ENCODE peak calls at places on chromosome 2, in five cellular contexts. U is IMR-90, W is GM23248, B is fibroblast of lung, Q is colonic mucosa. X is an unnamed sample.

GRCh38 chr2:63846487-63846886 is 4.8 kb downstream of the UGP2 start:
- DNase-seq in U (no peak), W (no peak), B (no peak), Q (no peak), X (peak; percentile 10)

GRCh38 chr2:11697103-11697871 is 27.3 kb upstream of the NTSR2 start:
- DNase-seq in U (peak; percentile 71), W (peak; percentile 87), B (peak; percentile 79), Q (no peak), X (peak; percentile 45)

GRCh38 chr2:25339791-25340339 is 1.9 kb downstream of the DNMT3A start:
- DNase-seq in U (no peak), W (no peak), B (no peak), Q (peak; percentile 68), X (no peak)

GRCh38 chr2:80001704-80002103 is 302.8 kb downstream of the LRRTM1 start:
- DNase-seq in U (peak; percentile 75), W (peak; percentile 59), B (peak; percentile 64), Q (no peak), X (no peak)

GRCh38 chr2:218186355-218186766 is 19.6 kb upstream of the CXCR1 start:
- DNase-seq in U (peak; percentile 72), W (peak; percentile 83), B (peak; percentile 60), Q (peak; percentile 83), X (peak; percentile 72)

GRCh38 chr2:240013343-240013742 is 11.8 kb downstream of the NDUFA10 start:
- DNase-seq in U (peak; percentile 25), W (peak; percentile 38), B (peak; percentile 6), Q (no peak), X (peak; percentile 38)

GRCh38 chr2:197804758-197805597 is 585 bp downstream of the PLCL1 start:
- DNase-seq in U (peak; percentile 6), W (peak; percentile 64), B (peak; percentile 4), Q (peak; percentile 29), X (peak; percentile 22)

GRCh38 chr2:186426153-186427016 is 59.7 kb upstream of the ZC3H15 start:
- DNase-seq in U (no peak), W (no peak), B (peak; percentile 1), Q (no peak), X (no peak)

GRCh38 chr2:216206821-216207220 is 97.7 kb downstream of the XRCC5 start:
- DNase-seq in U (no peak), W (no peak), B (no peak), Q (no peak), X (no peak)

GRCh38 chr2:102126660-102127059 is 15.9 kb upstream of the IL1R1 start:
- DNase-seq in U (peak; percentile 56), W (peak; percentile 64), B (peak; percentile 78), Q (no peak), X (peak; percentile 77)

GRCh38 chr2:24046930-24047702 is at the start of gene WDCP:
- DNase-seq in U (peak; percentile 99), W (peak; percentile 99), B (peak; percentile 100), Q (peak; percentile 97), X (peak; percentile 100)

GRCh38 chr2:216034065-216034464 is 20.7 kb upstream of the MREG start:
- DNase-seq in U (peak; percentile 77), W (peak; percentile 65), B (peak; percentile 61), Q (peak; percentile 77), X (peak; percentile 66)

GRCh38 chr2:30324245-30324644 is 92.9 kb downstream of the LBH start:
- DNase-seq in U (no peak), W (no peak), B (no peak), Q (no peak), X (no peak)

GRCh38 chr2:1538663-1539062 is 125.4 kb downstream of the TPO start:
- DNase-seq in U (peak; percentile 34), W (peak; percentile 52), B (peak; percentile 15), Q (no peak), X (peak; percentile 45)

GRCh38 chr2:32355976-32356734 is 668 bp upstream of the BIRC6 start:
- DNase-seq in U (no peak), W (no peak), B (no peak), Q (no peak), X (no peak)

GRCh38 chr2:74146929-74147728 is 583 bp downstream of the BOLA3 start:
- DNase-seq in U (peak; percentile 34), W (peak; percentile 80), B (peak; percentile 44), Q (no peak), X (peak; percentile 49)

GRCh38 chr2:70479816-70480215 is 73.8 kb downstream of the TGFA start:
- DNase-seq in U (no peak), W (peak; percentile 4), B (no peak), Q (no peak), X (no peak)

GRCh38 chr2:70482401-70482800 is 71.2 kb downstream of the TGFA start:
- DNase-seq in U (no peak), W (peak; percentile 36), B (peak; percentile 6), Q (no peak), X (no peak)

GRCh38 chr2:70489165-70489564 is 64.5 kb downstream of the TGFA start:
- DNase-seq in U (no peak), W (no peak), B (no peak), Q (no peak), X (no peak)

GRCh38 chr2:70480468-70480867 is 73.2 kb downstream of the TGFA start:
- DNase-seq in U (no peak), W (no peak), B (no peak), Q (no peak), X (no peak)

GRCh38 chr2:70484086-70484485 is 69.5 kb downstream of the TGFA start:
- DNase-seq in U (no peak), W (no peak), B (no peak), Q (no peak), X (no peak)
- H3K9ac ChIP-seq in U (no peak overlapping the region), W (no peak overlapping the region), B (no peak overlapping the region), Q (no peak overlapping the region), X (no peak overlapping the region)

GRCh38 chr2:16279641-16280040 is 339.3 kb downstream of the MYCN start:
- DNase-seq in U (no peak), W (no peak), B (no peak), Q (no peak), X (no peak)
- H3K9ac ChIP-seq in U (no peak overlapping the region), W (no peak overlapping the region), B (no peak overlapping the region), Q (no peak overlapping the region), X (no peak overlapping the region)

DNA sequence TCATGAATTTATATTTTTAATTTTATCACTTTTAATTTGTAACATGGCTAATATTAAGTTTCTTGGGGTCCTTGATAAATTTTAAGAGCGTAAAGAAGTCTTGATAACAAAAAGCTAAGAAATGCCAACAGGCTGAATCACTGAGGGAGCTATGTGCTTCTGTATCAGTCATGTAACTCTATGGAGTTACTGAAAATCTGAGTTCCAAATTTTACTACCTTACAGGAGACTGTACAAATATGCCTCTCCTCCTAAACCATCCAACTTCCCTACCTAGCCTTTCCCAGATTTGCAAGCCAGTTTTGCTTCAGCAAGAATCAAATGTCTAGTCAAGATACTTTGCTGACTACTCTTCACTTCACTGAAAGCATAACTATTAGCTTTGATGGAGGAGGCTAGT is 35.7 kb downstream of the FEZ2 start:
- DNase-seq in U (peak; percentile 79), W (peak; percentile 75), B (peak; percentile 86), Q (no peak), X (peak; percentile 46)
- H3K9ac ChIP-seq in U (peak overlapping the region; percentile 85), W (peak overlapping the region; percentile 63), B (peak overlapping the region; percentile 40), Q (no peak overlapping the region), X (peak overlapping the region; percentile 87)

DNA sequence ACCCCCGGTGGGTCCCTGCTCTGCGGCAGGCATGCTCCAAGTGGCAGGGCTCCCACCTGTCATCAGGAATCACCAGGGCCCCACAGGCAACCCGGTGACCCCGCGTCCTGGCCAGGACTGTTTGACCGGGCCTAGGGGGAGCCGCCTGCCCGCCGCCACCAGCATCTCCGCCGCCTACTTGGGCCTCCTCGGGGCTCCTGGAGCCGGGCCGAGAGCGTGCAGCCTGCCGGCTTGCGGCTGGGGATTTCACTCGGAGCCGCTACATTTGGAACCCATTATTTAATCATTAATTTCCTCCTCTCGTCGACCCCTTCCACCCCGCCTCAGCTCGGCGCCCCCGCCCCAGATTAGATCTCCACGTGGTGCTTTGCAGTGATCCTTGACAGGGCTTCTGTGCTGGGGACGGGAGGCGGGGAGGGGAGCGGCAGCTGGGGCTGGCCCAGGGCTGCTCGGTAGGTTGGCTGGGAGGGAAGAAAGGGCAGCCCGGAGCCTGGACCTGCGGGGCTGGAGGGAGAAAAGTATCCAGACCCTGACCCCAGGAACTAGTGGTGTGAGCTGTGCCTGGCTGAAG is 295.4 kb downstream of the CYP26B1 start:
- DNase-seq in U (no peak), W (peak; percentile 67), B (no peak), Q (no peak), X (no peak)
- H3K9ac ChIP-seq in U (no peak overlapping the region), W (peak overlapping the region; percentile 30), B (no peak overlapping the region), Q (no peak overlapping the region), X (peak overlapping the region; percentile 28)

GRCh38 chr2:127219716-127220090 is 396 bp downstream of the CYP27C1 start:
- DNase-seq in U (no peak), W (peak; percentile 65), B (peak; percentile 11), Q (no peak), X (no peak)
- H3K9ac ChIP-seq in U (no peak overlapping the region), W (peak overlapping the region; percentile 84), B (no peak overlapping the region), Q (no peak overlapping the region), X (peak overlapping the region; percentile 80)

GRCh38 chr2:61138859-61139258 is 23.1 kb upstream of the C2orf74 start:
- DNase-seq in U (no peak), W (no peak), B (no peak), Q (no peak), X (no peak)
- H3K9ac ChIP-seq in U (no peak overlapping the region), W (no peak overlapping the region), B (no peak overlapping the region), Q (no peak overlapping the region), X (no peak overlapping the region)

DNA sequence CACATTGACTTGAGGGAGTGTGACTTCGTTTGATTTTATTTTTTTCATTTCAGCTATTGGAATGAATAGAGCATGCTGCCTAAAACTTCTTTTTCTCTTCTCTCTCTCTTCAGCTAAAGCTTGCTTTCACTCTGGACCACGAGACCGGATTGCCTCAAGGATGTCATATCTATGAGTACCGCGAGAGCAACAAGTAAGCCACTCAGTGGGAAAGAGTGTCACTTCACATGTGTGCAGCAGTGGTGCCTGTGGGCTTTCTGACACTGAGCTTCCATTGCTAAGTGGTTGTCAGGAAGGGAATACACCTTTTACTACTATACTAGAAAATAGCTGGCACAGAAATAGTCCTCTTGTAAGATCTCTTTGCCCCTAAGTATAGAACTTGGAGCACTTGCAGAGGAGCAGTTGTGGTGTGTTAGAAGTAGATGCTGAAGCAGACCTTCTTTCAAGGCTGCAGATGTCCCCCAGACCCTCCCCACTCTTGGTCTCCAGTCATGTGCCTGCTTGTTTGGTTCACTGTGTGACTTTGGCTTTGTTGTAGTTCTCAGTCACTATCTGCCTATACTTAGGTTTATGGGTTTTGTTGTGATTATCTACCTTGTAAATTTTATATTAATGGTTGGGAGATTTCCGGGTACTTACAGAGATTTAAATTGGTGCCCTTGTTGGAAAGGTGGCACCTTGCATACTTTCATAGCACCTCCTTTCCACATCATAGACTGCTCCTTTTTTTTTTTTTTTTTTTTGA is 78.5 kb upstream of the ALPP start:
- DNase-seq in U (no peak), W (no peak), B (no peak), Q (no peak), X (no peak)
- H3K9ac ChIP-seq in U (no peak overlapping the region), W (no peak overlapping the region), B (no peak overlapping the region), Q (no peak overlapping the region), X (no peak overlapping the region)